ENCODE peak calls at places on chromosomes 5 and 9, in four cellular contexts. N is germinal center, D is PC-3, Q is choroid plexus epithelial cell. K is an unnamed sample.

GRCh38 chr5:68953885-68954617 is 139.8 kb upstream of the SLC30A5 start:
- DNase-seq in N (no peak), D (no peak), Q (peak; percentile 3), K (no peak)

GRCh38 chr5:150153957-150154617 is 1.6 kb downstream of the PDGFRB start:
- DNase-seq in D (no peak), Q (peak; percentile 82), N (peak; percentile 21), K (peak; percentile 26)

GRCh38 chr5:10393491-10393890 is 40.0 kb downstream of the MARCHF6 start:
- DNase-seq in N (no peak), D (no peak), Q (peak; percentile 17), K (no peak)

GRCh38 chr5:78562719-78563330 is 85.7 kb downstream of the LHFPL2 start:
- DNase-seq in D (no peak), Q (no peak), N (no peak), K (no peak)

GRCh38 chr9:136494531-136495215 is 11.8 kb upstream of the SEC16A start:
- DNase-seq in D (no peak), Q (no peak), N (no peak), K (no peak)

GRCh38 chr9:132986586-132986985 is 8.1 kb downstream of the GFI1B start:
- DNase-seq in N (no peak), D (no peak), Q (no peak), K (no peak)

GRCh38 chr5:38745836-38746732 is 99.7 kb upstream of the OSMR start:
- DNase-seq in D (no peak), Q (no peak), N (no peak), K (no peak)

GRCh38 chr9:127388037-127388855 is 8.7 kb upstream of the SLC2A8 start:
- DNase-seq in D (peak; percentile 92), N (no peak), Q (peak; percentile 99), K (no peak)

GRCh38 chr9:78856781-78857180 is 559.9 kb downstream of the PSAT1 start:
- DNase-seq in D (no peak), Q (no peak), N (no peak), K (no peak)

GRCh38 chr5:127959152-127959764 is 124.3 kb upstream of the SLC12A2 start:
- DNase-seq in Q (peak; percentile 96), D (peak; percentile 94), N (no peak), K (no peak)

GRCh38 chr5:67166460-67166871 is 30.1 kb downstream of the CD180 start:
- DNase-seq in N (peak; percentile 49), Q (no peak), D (peak; percentile 24), K (peak; percentile 46)

GRCh38 chr9:23586906-23587305 is 239.1 kb downstream of the ELAVL2 start:
- DNase-seq in Q (no peak), D (no peak), N (no peak), K (no peak)

GRCh38 chr9:111298831-111299603 is 31.0 kb downstream of the OR2K2 start:
- DNase-seq in D (peak; percentile 73), N (peak; percentile 7), Q (peak; percentile 88), K (peak; percentile 23)

GRCh38 chr5:62550103-62550502 is 28.5 kb upstream of the LRRC70 start:
- DNase-seq in N (no peak), D (no peak), Q (no peak), K (no peak)

GRCh38 chr9:61666849-61667371 is 477.1 kb downstream of the SPATA31A7 start:
- DNase-seq in D (no peak), N (no peak), Q (no peak), K (no peak)

GRCh38 chr5:63125862-63126261 is 547.2 kb downstream of the LRRC70 start:
- DNase-seq in N (no peak), D (peak; percentile 56), Q (peak; percentile 69), K (no peak)

GRCh38 chr5:150783422-150783928 is 4.9 kb downstream of the SMIM3 start:
- DNase-seq in D (peak; percentile 97), N (no peak), Q (peak; percentile 93), K (no peak)

GRCh38 chr9:85178486-85178885 is 509.0 kb downstream of the NTRK2 start:
- DNase-seq in Q (no peak), N (no peak), D (no peak), K (no peak)

GRCh38 chr5:37029436-37029835 is 152.9 kb downstream of the NIPBL start:
- DNase-seq in Q (peak; percentile 31), D (no peak), N (no peak), K (no peak)

GRCh38 chr9:123451011-123451410 is 95.0 kb downstream of the CRB2 start:
- DNase-seq in N (no peak), D (no peak), Q (no peak), K (no peak)

GRCh38 chr5:11072556-11072955 is 311.5 kb upstream of the DAP start:
- DNase-seq in N (no peak), Q (no peak), D (no peak), K (no peak)

GRCh38 chr5:172543484-172544298 is 89.4 kb upstream of the SH3PXD2B start:
- DNase-seq in Q (no peak), N (no peak), D (no peak), K (no peak)

GRCh38 chr9:93143830-93144530 is 9.9 kb upstream of the NINJ1 start:
- DNase-seq in D (no peak), N (peak; percentile 53), Q (no peak), K (peak; percentile 51)

GRCh38 chr5:90381213-90381929 is 28.2 kb downstream of the CETN3 start:
- DNase-seq in Q (no peak), N (no peak), D (peak; percentile 83), K (no peak)

GRCh38 chr5:55232194-55232984 is 1.0 kb downstream of the CCNO start:
- DNase-seq in N (no peak), Q (no peak), D (peak; percentile 61), K (peak; percentile 35)

GRCh38 chr9:127446720-127447415 is 4.3 kb downstream of the RPL12 start:
- DNase-seq in N (no peak), D (peak; percentile 18), Q (no peak), K (no peak)

GRCh38 chr5:96037128-96037527 is 75.5 kb upstream of the ELL2 start:
- DNase-seq in Q (peak; percentile 74), D (peak; percentile 80), N (no peak), K (no peak)

GRCh38 chr5:135543151-135543818 is 7.5 kb upstream of the NEUROG1 start:
- DNase-seq in Q (no peak), D (no peak), N (no peak), K (no peak)

GRCh38 chr9:37371565-37372464 is 50.7 kb upstream of the GRHPR start:
- DNase-seq in Q (peak; percentile 58), N (peak; percentile 14), D (no peak), K (no peak)

GRCh38 chr9:126150411-126151030 is 176.1 kb upstream of the MVB12B start:
- DNase-seq in Q (no peak), D (no peak), N (no peak), K (no peak)

GRCh38 chr5:168782172-168782571 is 203.0 kb upstream of the PANK3 start:
- DNase-seq in D (no peak), N (no peak), Q (no peak), K (no peak)

GRCh38 chr5:134086943-134087305 is 27.6 kb upstream of the TCF7 start:
- DNase-seq in D (no peak), Q (no peak), N (no peak), K (no peak)

GRCh38 chr9:2362170-2362569 is 259.4 kb upstream of the VLDLR start:
- DNase-seq in Q (no peak), D (peak; percentile 24), N (no peak), K (no peak)

GRCh38 chr5:138725153-138725884 is 27.9 kb upstream of the CTNNA1 start:
- DNase-seq in D (peak; percentile 91), Q (peak; percentile 68), N (no peak), K (no peak)

GRCh38 chr5:79035237-79035636 is 34.2 kb downstream of the DMGDH start:
- DNase-seq in D (no peak), N (no peak), Q (no peak), K (no peak)

GRCh38 chr9:81592890-81593271 is 96.5 kb downstream of the TLE1 start:
- DNase-seq in D (no peak), N (no peak), Q (no peak), K (no peak)

GRCh38 chr9:104895572-104895971 is 32.4 kb downstream of the ABCA1 start:
- DNase-seq in Q (peak; percentile 63), D (peak; percentile 59), N (no peak), K (no peak)

GRCh38 chr5:53089481-53089976 is 20.0 kb downstream of the MOCS2 start:
- DNase-seq in N (no peak), D (peak; percentile 16), Q (peak; percentile 86), K (no peak)

GRCh38 chr9:35277649-35278359 is 116.0 kb downstream of the UNC13B start:
- DNase-seq in Q (peak; percentile 86), D (no peak), N (no peak), K (no peak)

K was measured in B cell.